ENCODE peak calls at places on chromosome 10, in seven cellular contexts. V is adrenal gland, A is Caco-2, H is heart left ventricle, W is stomach, F is neural progenitor cell, G is cardiac muscle cell. E is an unnamed sample. For H3K36me3 and H3K4me1, the result is how much of the 10 kb centered on the place peaks cover.

GRCh38 chr10:4240641-4241197 is 455.7 kb upstream of the KLF6 start:
- DNase-seq in V (no peak), A (no peak), H (no peak), W (no peak), F (no peak), G (no peak), E (no peak)

GRCh38 chr10:7306147-7306546 is 104.7 kb downstream of the SFMBT2 start:
- DNase-seq in V (no peak), A (no peak), H (no peak), W (no peak), F (no peak), G (no peak), E (no peak)

GRCh38 chr10:102462512-102463054 is 11.2 kb upstream of the C10orf95 start:
- DNase-seq in V (no peak), A (no peak), H (no peak), W (no peak), F (no peak), G (no peak), E (no peak)

GRCh38 chr10:132724436-132724835 is 61.5 kb downstream of the NKX6-2 start:
- DNase-seq in V (no peak), A (no peak), H (no peak), W (no peak), F (no peak), G (no peak), E (no peak)

GRCh38 chr10:97023401-97024180 is 162.2 kb downstream of the SLIT1 start:
- DNase-seq in V (peak), A (no peak), H (no peak), W (no peak), F (no peak), G (no peak), E (no peak)

GRCh38 chr10:24694086-24694485 is 29.6 kb downstream of the ARHGAP21 start:
- DNase-seq in V (no peak), A (no peak), H (no peak), W (no peak), F (no peak), G (no peak), E (no peak)

GRCh38 chr10:23035569-23035968 is 59.8 kb upstream of the MSRB2 start:
- DNase-seq in V (no peak), A (no peak), H (no peak), W (no peak), F (peak), G (peak), E (no peak)

GRCh38 chr10:3865565-3865964 is 80.6 kb upstream of the KLF6 start:
- DNase-seq in V (no peak), A (no peak), H (no peak), W (no peak), F (no peak), G (no peak), E (no peak)

GRCh38 chr10:33570495-33570894 is 236.0 kb upstream of the NRP1 start:
- DNase-seq in V (peak), A (no peak), H (no peak), W (no peak), F (no peak), G (no peak), E (no peak)

GRCh38 chr10:36885746-36886145 is 239.7 kb upstream of the ANKRD30A start:
- DNase-seq in V (no peak), A (no peak), H (no peak), W (no peak), F (no peak), G (no peak), E (no peak)

GRCh38 chr10:27744478-27745379 is 890 bp downstream of the MKX start:
- DNase-seq in V (no peak), A (peak), H (peak), W (peak), F (peak), G (peak), E (no peak)

GRCh38 chr10:103915794-103916193 is 2.2 kb downstream of the STN1 start:
- DNase-seq in V (no peak), A (no peak), H (peak), W (peak), F (no peak), G (no peak), E (no peak)

GRCh38 chr10:24597961-24598360 is 125.7 kb downstream of the ARHGAP21 start:
- DNase-seq in V (no peak), A (no peak), H (no peak), W (no peak), F (no peak), G (no peak), E (no peak)

GRCh38 chr10:4807803-4808507 is 18.1 kb upstream of the AKR1E2 start:
- DNase-seq in V (no peak), A (no peak), H (no peak), W (no peak), F (no peak), G (no peak), E (no peak)

GRCh38 chr10:22605168-22605567 is 109.2 kb downstream of the PIP4K2A start:
- DNase-seq in V (no peak), A (no peak), H (no peak), W (no peak), F (peak), G (no peak), E (no peak)

GRCh38 chr10:111872591-111872990 is 311.0 kb downstream of the GPAM start:
- DNase-seq in V (no peak), A (no peak), H (no peak), W (no peak), F (no peak), G (no peak), E (no peak)

GRCh38 chr10:108014145-108014901 is 849.8 kb upstream of the SORCS1 start:
- DNase-seq in V (no peak), A (no peak), H (no peak), W (no peak), F (no peak), G (no peak), E (no peak)

GRCh38 chr10:61628875-61629513 is 33.7 kb upstream of the CABCOCO1 start:
- DNase-seq in V (no peak), A (no peak), H (no peak), W (no peak), F (no peak), G (peak), E (no peak)

GRCh38 chr10:23914641-23915040 is 294.3 kb upstream of the KIAA1217 start:
- DNase-seq in V (no peak), A (no peak), H (no peak), W (no peak), F (no peak), G (no peak), E (no peak)

GRCh38 chr10:125691160-125691981 is 8.4 kb upstream of the TEX36 start:
- DNase-seq in V (no peak), A (no peak), H (no peak), W (no peak), F (no peak), G (no peak), E (no peak)

GRCh38 chr10:84197643-84198042 is 3.3 kb downstream of the CDHR1 start:
- DNase-seq in V (no peak), A (no peak), H (no peak), W (no peak), F (no peak), G (no peak), E (no peak)

GRCh38 chr10:70101668-70102067 is 31.0 kb downstream of the AIFM2 start:
- DNase-seq in V (no peak), A (no peak), H (no peak), W (no peak), F (no peak), G (no peak), E (no peak)
- H3K36me3 ChIP-seq in V (under half), A (under half), H (under half), W (half or more), F (under half), G (under half), E (half or more)

DNA sequence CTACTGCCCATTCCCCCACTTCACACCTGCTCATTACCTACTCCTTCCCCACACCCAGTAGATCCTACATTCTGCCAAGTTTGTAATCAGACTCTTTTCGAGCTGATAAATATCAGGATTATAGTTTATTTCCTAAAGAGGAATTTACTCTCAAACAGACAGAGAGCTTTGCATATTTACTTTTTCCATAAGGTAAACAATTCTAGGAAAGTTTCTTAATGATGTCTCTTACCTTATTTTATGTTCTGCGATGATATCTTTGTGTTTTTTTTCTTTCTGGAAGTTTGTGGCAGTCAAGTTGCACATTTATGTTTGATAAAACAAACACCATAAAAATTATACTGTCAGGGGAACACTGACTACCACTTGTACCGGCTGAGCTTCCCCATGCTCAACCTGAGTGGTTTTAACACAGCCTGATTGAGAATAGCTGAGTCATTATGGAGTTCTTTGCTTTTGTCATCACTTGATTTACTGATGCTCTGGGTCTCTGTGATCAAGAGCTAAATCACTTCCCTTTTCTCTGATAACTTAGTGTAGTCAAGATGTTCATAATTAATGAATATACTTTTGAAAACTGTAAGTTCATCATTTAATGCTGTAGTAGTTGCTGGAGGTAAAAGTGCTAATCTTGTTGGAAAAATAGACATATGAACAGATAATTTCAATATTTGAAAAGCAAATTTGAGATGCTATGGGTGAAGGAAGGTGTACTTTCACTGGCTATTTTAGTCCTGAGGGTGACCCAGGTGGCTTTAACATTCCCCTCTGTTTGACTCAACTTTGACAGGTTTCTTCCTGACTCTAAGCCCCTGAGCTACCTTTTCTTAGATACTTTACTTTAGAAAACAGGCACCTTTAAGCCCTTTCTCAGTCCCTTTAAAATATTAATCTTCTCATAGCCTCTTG is 1034.5 kb upstream of the LRRTM3 start:
- DNase-seq in V (no peak), A (no peak), H (no peak), W (no peak), F (no peak), G (peak), E (no peak)
- H3K4me3 ChIP-seq in V (no peak), A (no peak), H (no peak), W (no peak), F (no peak), G (no peak), E (no peak)

GRCh38 chr10:74067373-74068370 is 69.8 kb downstream of the VCL start:
- DNase-seq in V (no peak), A (no peak), H (no peak), W (no peak), F (no peak), G (no peak), E (no peak)
- H3K4me1 ChIP-seq in V (under half), A (under half), H (under half), W (half or more), F (under half), G (under half), E (under half)

DNA sequence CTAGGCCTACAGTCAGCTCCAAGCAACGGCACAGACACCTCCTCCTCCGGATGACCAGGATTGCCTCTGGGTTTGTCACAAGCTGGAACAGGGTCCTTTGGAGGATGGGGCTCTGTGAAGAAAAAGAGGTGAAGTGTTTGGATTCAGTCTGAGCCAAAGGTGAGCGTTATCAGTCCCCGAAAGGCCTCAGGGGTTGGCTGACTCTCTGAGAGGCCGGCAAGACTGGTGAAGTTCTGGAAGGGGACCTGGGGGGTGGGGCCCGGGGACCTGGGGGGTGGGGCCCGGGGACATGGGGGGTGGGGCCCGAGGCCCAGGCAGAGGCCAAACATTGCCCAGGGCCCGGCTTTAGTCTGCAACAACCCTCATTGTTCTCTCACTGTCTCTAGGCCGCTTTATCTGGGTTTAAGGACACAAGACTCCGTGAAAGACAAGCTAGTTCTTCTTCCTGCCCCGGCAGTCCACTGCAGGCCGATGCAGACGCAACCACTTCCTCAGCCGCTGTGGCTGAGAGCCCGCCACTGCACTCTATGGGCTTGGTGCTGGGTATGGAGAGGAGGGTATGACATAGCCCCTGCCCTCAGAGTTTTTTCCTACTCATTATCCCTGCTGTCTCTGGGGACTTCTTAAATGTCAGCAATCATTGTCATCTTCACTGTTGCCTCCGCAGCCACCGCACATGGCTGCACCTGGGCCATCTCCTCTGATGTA is 27.4 kb upstream of the PSAP start:
- DNase-seq in V (no peak), A (peak), H (peak), W (no peak), F (peak), G (no peak), E (no peak)
- H3K36me3 ChIP-seq in V (under half), A (under half), H (under half), W (under half), F (under half), G (under half), E (under half)

GRCh38 chr10:63825766-63826165 is 304.6 kb downstream of the REEP3 start:
- DNase-seq in V (no peak), A (no peak), H (no peak), W (no peak), F (no peak), G (no peak), E (no peak)

GRCh38 chr10:63825111-63825510 is 303.9 kb downstream of the REEP3 start:
- DNase-seq in V (no peak), A (no peak), H (no peak), W (no peak), F (no peak), G (no peak), E (no peak)

GRCh38 chr10:63822496-63822895 is 301.3 kb downstream of the REEP3 start:
- DNase-seq in V (no peak), A (no peak), H (no peak), W (no peak), F (no peak), G (no peak), E (no peak)

DNA sequence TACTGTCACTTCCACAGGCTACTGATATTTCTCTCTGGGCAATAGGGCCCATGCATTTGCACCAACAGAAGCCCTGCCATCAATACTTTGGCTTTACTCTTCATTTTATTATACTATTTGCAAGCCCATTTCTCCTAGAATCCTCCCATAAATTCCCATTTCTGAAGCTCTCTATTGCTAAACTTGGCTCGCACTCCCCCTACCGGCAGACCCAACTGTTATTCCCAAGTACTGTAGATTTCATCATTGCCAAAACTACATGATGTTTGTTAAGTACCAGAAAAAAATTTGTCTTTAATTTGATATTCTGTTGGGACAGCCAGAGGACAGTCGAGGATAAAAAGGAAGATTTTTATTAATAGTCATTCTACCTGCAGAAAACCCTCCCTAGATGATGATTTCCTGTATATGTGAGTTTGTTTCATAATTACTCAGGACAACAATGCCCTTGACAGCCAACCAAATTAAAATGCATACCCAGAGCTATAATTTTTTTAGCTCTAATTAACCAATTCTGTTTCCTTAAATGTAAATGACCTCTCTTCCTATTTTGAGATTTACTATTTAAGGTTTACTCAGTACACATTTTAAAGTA is 298.6 kb downstream of the REEP3 start:
- DNase-seq in V (peak), A (peak), H (peak), W (peak), F (peak), G (peak), E (peak)
- H3K4me3 ChIP-seq in V (no peak), A (no peak), H (no peak), W (no peak), F (no peak), G (no peak), E (no peak)

DNA sequence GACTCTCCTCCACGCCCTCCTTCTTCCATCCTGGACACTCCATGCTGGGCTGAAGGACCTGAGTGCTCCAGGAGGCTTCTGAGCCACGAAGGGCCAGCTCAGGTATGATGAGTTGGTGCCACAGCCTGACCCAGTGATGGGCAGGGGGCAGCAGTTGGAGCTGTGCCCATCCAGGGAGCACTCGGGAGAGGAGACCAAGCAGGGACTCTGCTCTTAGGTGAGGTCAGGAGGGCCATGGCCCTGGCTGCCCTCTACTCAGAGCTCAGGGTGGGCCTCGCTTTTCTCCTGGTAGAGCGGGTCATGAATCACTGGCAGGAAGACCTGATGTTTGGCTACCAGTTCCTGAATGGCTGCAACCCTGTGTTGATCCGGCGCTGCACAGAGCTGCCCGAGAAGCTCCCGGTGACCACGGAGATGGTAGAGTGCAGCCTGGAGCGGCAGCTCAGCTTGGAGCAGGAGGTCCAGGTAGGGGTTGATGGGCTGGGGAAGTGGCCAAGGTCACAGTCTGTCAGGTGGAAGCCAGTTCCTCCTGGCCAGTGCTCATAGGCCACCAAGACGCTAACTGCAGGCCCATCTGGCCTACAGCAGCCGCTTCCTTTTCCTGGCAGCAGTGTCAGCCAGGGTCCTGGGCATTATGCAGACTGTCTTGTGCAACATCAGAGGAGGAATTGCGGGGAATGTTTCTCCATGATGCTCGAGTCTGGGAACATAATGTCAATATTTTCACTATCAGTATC is 50.8 kb downstream of the ALOX5 start:
- DNase-seq in V (peak), A (no peak), H (no peak), W (no peak), F (no peak), G (no peak), E (no peak)
- H3K4me1 ChIP-seq in V (under half), A (under half), H (under half), W (under half), F (under half), G (under half), E (under half)

GRCh38 chr10:68172324-68172723 is 59.6 kb downstream of the ATOH7 start:
- DNase-seq in V (no peak), A (no peak), H (no peak), W (no peak), F (no peak), G (no peak), E (no peak)

GRCh38 chr10:68171539-68172080 is 60.3 kb downstream of the ATOH7 start:
- DNase-seq in V (no peak), A (no peak), H (no peak), W (no peak), F (no peak), G (no peak), E (no peak)

GRCh38 chr10:68163735-68164134 is 54.4 kb downstream of the MYPN start:
- DNase-seq in V (no peak), A (no peak), H (no peak), W (no peak), F (no peak), G (no peak), E (no peak)

GRCh38 chr10:68167271-68167670 is 58.0 kb downstream of the MYPN start:
- DNase-seq in V (no peak), A (no peak), H (no peak), W (no peak), F (no peak), G (no peak), E (no peak)

DNA sequence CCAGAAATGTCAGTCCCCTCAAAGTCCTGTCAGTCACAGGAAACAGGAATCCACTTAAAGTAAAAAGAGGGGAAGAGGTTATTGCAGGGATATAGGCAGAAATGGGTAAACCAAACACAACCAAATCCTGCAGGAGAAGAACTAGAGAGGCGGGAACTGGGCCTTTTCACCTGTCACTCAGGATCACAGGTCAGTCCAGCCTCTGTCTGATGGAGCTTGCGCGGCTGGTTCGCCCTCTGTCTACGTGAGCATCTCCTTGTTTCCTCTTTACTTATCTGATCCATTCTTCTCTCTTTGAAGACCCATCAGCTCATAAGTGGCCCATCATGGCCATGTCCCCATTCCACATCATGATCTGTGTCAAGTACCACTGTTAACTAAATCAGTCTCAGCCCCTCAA is 58.5 kb downstream of the MYPN start:
- DNase-seq in V (no peak), A (no peak), H (no peak), W (no peak), F (no peak), G (no peak), E (no peak)
- H3K36me3 ChIP-seq in V (under half), A (under half), H (half or more), W (under half), F (under half), G (under half), E (under half)

DNA sequence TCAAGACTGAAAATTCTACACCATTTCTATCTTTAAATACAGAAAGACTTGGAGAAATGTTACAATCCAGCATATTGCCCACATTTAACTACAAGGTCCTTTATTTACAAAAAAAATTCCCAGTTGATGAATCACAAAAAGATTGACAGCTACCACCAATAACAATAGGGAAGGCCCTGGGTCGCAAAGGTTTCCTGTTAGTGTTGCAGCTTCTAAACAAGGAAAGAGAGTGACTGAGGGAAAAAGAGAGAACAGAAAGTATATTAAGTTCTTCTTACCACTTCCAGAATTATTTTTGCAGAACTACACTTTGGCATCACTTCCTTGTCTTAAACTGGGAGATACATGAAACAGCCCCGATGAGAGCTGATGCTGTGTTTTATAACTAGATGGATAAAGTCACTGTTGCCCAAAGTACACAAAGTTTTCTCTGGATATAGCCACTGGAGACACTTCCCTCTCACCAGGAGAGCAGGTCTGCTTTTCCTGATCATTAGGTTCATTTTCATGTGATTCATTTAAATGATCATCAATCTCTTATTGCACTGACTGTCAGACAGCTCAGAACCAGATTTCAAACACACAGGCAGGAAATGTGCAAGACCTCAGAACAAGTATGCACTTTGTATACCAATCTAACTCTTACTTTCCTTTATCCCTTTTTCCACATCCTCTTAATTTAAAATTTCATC is 57.0 kb downstream of the SHTN1 start:
- DNase-seq in V (peak), A (no peak), H (no peak), W (no peak), F (no peak), G (no peak), E (peak)
- H3K4me3 ChIP-seq in V (no peak), A (no peak), H (no peak), W (no peak), F (no peak), G (no peak), E (no peak)

E was measured in NT2/D1.